ENCODE peak calls at places on chromosomes 12 and 14, in six cellular contexts. R is heart left ventricle, K is tibial nerve, G is lower lobe of right lung, O is astrocyte of the spinal cord, T is fibroblast of lung. W is an unnamed sample.

GRCh38 chr14:31560759-31561154 is 447 bp upstream of the NUBPL start:
- DNase-seq in R (no peak), K (no peak), G (no peak), O (peak), T (no peak), W (no peak)

GRCh38 chr14:37063467-37064240 is 108.8 kb downstream of the SLC25A21 start:
- DNase-seq in R (no peak), K (no peak), G (no peak), O (no peak), T (no peak), W (no peak)

GRCh38 chr14:36174767-36175424 is 1.6 kb downstream of the PTCSC3 start:
- DNase-seq in R (no peak), K (no peak), G (no peak), O (no peak), T (no peak), W (no peak)

GRCh38 chr12:83049306-83049705 is 362.6 kb downstream of the TMTC2 start:
- DNase-seq in R (no peak), K (no peak), G (no peak), O (no peak), T (no peak), W (no peak)

GRCh38 chr12:108139454-108139853 is 10.4 kb downstream of the WSCD2 start:
- DNase-seq in R (no peak), K (no peak), G (no peak), O (no peak), T (no peak), W (no peak)

GRCh38 chr12:16389594-16389993 is 42.1 kb downstream of the MGST1 start:
- DNase-seq in R (no peak), K (no peak), G (no peak), O (peak), T (peak), W (no peak)

GRCh38 chr12:118190266-118190665 is 54.3 kb downstream of the PEBP1 start:
- DNase-seq in R (no peak), K (no peak), G (no peak), O (peak), T (peak), W (no peak)

GRCh38 chr12:88298761-88299242 is 156.7 kb downstream of the TMTC3 start:
- DNase-seq in R (no peak), K (no peak), G (no peak), O (peak), T (peak), W (no peak)

GRCh38 chr14:34461334-34462131 is 507 bp downstream of the SPTSSA start:
- DNase-seq in R (peak), K (peak), G (peak), O (peak), T (peak), W (peak)

GRCh38 chr14:34462132-34462893 is at the start of gene SPTSSA:
- DNase-seq in R (peak), K (peak), G (peak), O (peak), T (peak), W (peak)

GRCh38 chr14:34463598-34463961 is 1.5 kb upstream of the SPTSSA start:
- DNase-seq in R (no peak), K (no peak), G (no peak), O (no peak), T (no peak), W (no peak)

GRCh38 chr14:34460295-34460694 is 1.7 kb downstream of the SPTSSA start:
- DNase-seq in R (no peak), K (no peak), G (no peak), O (no peak), T (no peak), W (no peak)

GRCh38 chr14:34460841-34461240 is 1.2 kb downstream of the SPTSSA start:
- DNase-seq in R (no peak), K (no peak), G (no peak), O (peak), T (peak), W (no peak)
- H3K4me3 ChIP-seq in R (peak), K (no peak), G (peak), O (peak), T (peak), W (no peak)

GRCh38 chr14:38139926-38140325 is 67.8 kb upstream of the SSTR1 start:
- DNase-seq in R (no peak), K (no peak), G (no peak), O (no peak), T (no peak), W (no peak)

GRCh38 chr14:38138581-38139138 is 69.0 kb upstream of the SSTR1 start:
- DNase-seq in R (no peak), K (no peak), G (no peak), O (no peak), T (peak), W (no peak)

GRCh38 chr14:38145142-38145541 is 62.6 kb upstream of the SSTR1 start:
- DNase-seq in R (no peak), K (no peak), G (no peak), O (no peak), T (no peak), W (no peak)

GRCh38 chr14:38143170-38143569 is 64.5 kb upstream of the SSTR1 start:
- DNase-seq in R (no peak), K (no peak), G (no peak), O (no peak), T (peak), W (no peak)

DNA sequence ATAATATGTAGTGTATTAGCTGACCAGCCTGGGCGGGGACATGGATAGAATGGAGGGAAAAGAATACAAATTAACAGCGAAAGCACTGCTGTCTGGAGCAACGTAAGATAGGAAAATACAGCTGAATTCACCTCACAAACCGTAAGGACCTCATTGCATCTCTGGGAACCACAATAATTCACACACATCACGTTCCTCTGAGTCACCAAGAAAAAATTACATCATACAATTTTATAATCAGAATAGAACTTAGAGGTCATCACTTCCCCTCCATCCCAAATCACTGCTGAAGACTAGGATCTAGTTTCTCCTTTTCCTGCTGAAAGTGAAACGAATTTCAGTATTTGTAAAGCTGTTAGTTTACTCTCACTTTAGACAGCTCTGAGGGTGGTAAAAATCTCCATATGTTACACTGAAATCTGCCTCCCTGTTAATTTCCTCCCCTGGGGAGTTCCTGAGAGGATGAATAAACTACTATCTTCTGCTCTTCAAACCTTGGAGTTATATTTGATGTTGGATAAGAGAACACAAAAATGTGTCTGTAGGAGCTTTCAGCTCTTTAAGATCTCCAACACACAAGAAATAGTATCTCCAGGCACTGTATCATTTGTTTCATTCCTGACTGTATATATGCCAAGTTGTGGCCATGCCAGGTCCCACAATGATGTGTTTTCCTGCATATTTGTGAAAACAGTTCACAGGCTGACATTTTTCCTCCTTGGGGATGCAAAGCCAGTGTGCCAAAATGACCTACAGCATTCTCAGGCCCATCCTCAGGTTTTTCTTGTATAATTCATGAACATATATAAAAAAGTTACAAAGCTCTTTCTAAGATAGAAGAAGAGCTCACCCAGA is 63.8 kb upstream of the SSTR1 start:
- DNase-seq in R (no peak), K (no peak), G (no peak), O (peak), T (peak), W (no peak)
- H3K4me3 ChIP-seq in R (no peak), K (no peak), G (no peak), O (no peak), T (no peak), W (no peak)

DNA sequence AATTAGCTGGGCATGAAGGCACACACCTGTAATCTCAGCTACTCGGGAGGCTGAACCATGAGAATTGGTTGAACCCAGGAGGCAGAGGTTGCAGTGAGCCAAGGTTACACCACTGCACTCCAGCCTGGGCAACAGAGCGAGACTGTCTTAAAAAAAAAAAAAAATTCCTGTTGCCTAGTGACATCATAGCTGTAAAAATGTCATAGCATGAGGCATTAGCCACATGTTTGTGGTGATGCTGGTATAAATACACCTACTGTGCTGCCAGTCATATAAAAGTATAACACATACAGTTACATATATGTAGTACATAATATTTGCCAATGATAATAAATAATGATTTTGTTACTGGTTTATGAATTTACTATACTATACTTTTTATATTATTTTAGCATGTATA is 22.2 kb downstream of the SLC41A2 start:
- DNase-seq in R (no peak), K (no peak), G (no peak), O (no peak), T (no peak), W (no peak)
- H3K4me3 ChIP-seq in R (no peak), K (no peak), G (no peak), O (no peak), T (no peak), W (no peak)

GRCh38 chr12:109308534-109309440 is at the start of gene FOXN4:
- DNase-seq in R (no peak), K (no peak), G (no peak), O (no peak), T (no peak), W (no peak)
- H3K4me3 ChIP-seq in R (peak), K (peak), G (peak), O (no peak), T (peak), W (peak)

DNA sequence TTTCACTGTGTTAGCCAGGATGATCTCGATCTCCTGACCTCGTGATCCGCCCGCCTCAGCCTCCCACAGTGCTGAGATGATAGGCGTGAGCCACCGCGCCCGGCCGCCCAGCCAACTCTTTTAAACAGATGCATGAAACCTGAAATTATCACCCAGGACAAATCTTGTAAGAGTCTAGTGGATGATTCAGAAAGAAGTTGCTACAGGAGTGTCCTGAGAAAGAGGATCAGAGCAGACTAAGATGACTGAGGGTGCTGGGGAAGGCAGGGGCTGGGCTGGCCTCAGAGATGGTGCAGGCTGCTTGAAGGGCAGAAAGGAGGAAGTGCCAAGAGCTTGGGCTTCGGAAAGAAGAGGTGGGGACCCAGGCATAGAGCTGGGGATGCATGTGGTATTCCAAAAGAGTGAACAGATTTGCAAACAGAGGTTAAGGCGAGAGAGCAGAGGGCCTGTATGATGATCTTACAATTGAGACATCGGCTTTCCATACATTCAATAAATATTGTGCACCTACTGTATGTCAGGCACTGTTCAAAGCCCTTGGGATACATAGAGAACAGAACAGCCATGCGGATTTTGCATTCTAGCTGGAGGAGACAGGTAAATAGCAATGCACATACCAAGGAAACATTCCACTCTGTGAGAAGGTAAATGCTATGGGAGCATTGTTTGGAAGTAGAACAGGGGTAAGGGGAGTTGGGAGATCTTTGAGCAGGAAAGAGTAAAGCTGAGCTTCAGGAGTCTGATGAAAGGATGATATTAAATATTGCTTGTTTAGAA is 7.4 kb upstream of the CD9 start:
- DNase-seq in R (no peak), K (no peak), G (no peak), O (no peak), T (no peak), W (no peak)
- H3K4me3 ChIP-seq in R (no peak), K (no peak), G (no peak), O (no peak), T (no peak), W (no peak)

GRCh38 chr12:64670856-64671639 is 60.8 kb downstream of the RASSF3 start:
- DNase-seq in R (no peak), K (no peak), G (no peak), O (peak), T (peak), W (no peak)

GRCh38 chr12:64671682-64672081 is 61.4 kb downstream of the RASSF3 start:
- DNase-seq in R (no peak), K (no peak), G (no peak), O (no peak), T (no peak), W (no peak)

GRCh38 chr12:64669270-64669842 is 59.1 kb downstream of the RASSF3 start:
- DNase-seq in R (peak), K (no peak), G (peak), O (peak), T (no peak), W (peak)

GRCh38 chr12:64672925-64673409 is 62.7 kb downstream of the RASSF3 start:
- DNase-seq in R (peak), K (no peak), G (peak), O (peak), T (peak), W (no peak)

DNA sequence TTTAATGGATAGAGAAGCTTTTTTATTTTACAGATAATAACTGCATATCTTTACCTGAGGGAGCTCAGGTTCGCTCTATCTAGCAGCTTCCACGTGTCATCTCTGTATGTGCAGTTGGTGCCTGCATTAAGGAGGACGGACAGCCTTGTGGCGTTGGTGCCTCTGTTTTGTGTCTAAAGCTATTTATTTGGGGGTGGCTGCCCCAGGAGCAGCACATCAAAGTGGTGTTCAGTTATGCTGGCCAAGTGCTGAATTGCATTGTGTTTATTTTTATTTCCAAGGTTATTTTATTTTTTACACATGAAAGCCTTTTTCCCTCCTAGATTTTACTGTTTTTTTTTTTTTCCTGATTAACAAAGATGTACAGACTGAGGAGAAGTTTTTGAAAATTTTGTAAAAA is 59.7 kb downstream of the RASSF3 start:
- DNase-seq in R (no peak), K (no peak), G (no peak), O (no peak), T (no peak), W (no peak)
- H3K4me3 ChIP-seq in R (no peak), K (no peak), G (peak), O (no peak), T (no peak), W (peak)

W was measured in CD8-positive, alpha-beta T cell.